ENCODE peak calls at places on chromosome 14, in eight cellular contexts. W, I, F, L, T, Q, C and X are unnamed samples.

GRCh38 chr14:72500234-72500838 is 393.6 kb downstream of the DPF3 start:
- DNase-seq in W (no peak), I (no peak), F (no peak), L (no peak), T (no peak), Q (no peak), C (peak), X (no peak)

GRCh38 chr14:64726585-64726890 is 22.3 kb downstream of the PLEKHG3 start:
- DNase-seq in W (no peak), I (no peak), F (no peak), L (no peak), T (no peak), Q (no peak), C (peak), X (no peak)

GRCh38 chr14:94089479-94089878 is 8.4 kb downstream of the IFI27L1 start:
- DNase-seq in W (no peak), I (no peak), F (no peak), L (no peak), T (no peak), Q (no peak), C (peak), X (no peak)

GRCh38 chr14:69064596-69064995 is 85.5 kb upstream of the ACTN1 start:
- DNase-seq in W (no peak), I (no peak), F (no peak), L (no peak), T (no peak), Q (no peak), C (no peak), X (no peak)

GRCh38 chr14:74391479-74391878 is 34.5 kb downstream of the SYNDIG1L start:
- DNase-seq in W (no peak), I (no peak), F (no peak), L (no peak), T (no peak), Q (no peak), C (peak), X (no peak)

GRCh38 chr14:68528031-68528687 is 264.7 kb downstream of the ZFP36L1 start:
- DNase-seq in W (no peak), I (no peak), F (no peak), L (no peak), T (no peak), Q (no peak), C (no peak), X (no peak)

GRCh38 chr14:61620130-61620946 is 75.0 kb upstream of the HIF1A start:
- DNase-seq in W (peak), I (peak), F (no peak), L (no peak), T (no peak), Q (no peak), C (peak), X (no peak)

GRCh38 chr14:58171090-58171489 is 19.1 kb upstream of the ARMH4 start:
- DNase-seq in W (peak), I (no peak), F (no peak), L (peak), T (peak), Q (no peak), C (peak), X (peak)

GRCh38 chr14:105155681-105156413 is 12.7 kb downstream of the JAG2 start:
- DNase-seq in W (no peak), I (no peak), F (no peak), L (no peak), T (no peak), Q (no peak), C (no peak), X (peak)